ENCODE peak calls at places on chromosomes 7 and 10, in six cellular contexts. W is IMR-90, T is NB4, C is K562, Y is adrenal gland, K is GM12892. U is an unnamed sample.

GRCh38 chr7:90570373-90570959 is 25.7 kb upstream of the CDK14 start:
- DNase-seq in Y (no peak), K (no peak), W (peak; percentile 7), C (no peak), T (no peak), U (no peak)

GRCh38 chr10:113006656-113007342 is 56.8 kb downstream of the TCF7L2 start:
- DNase-seq in T (no peak), K (no peak), C (no peak), Y (no peak), W (no peak), U (no peak)

GRCh38 chr10:75117996-75118395 is 6.5 kb downstream of the SAMD8 start:
- DNase-seq in C (no peak), K (no peak), T (no peak), W (peak; percentile 40), Y (no peak), U (no peak)

GRCh38 chr10:43594944-43595589 is 11.2 kb upstream of the ZNF485 start:
- DNase-seq in T (no peak), Y (peak; percentile 61), W (peak; percentile 50), C (no peak), K (peak; percentile 34), U (no peak)

GRCh38 chr7:91519241-91520200 is 255.3 kb downstream of the FZD1 start:
- DNase-seq in Y (no peak), T (no peak), W (no peak), K (no peak), C (no peak), U (no peak)

GRCh38 chr10:33801705-33802104 is 467.2 kb upstream of the NRP1 start:
- DNase-seq in W (peak; percentile 25), Y (no peak), K (no peak), C (no peak), T (no peak), U (no peak)

GRCh38 chr10:50574305-50574704 is 49.5 kb downstream of the SGMS1 start:
- DNase-seq in T (no peak), K (no peak), W (no peak), C (no peak), Y (no peak), U (no peak)

GRCh38 chr7:2450198-2451107 is 25.7 kb downstream of the GRIFIN start:
- DNase-seq in T (no peak), Y (no peak), C (no peak), W (no peak), K (no peak), U (no peak)

GRCh38 chr7:40394382-40394781 is 259.6 kb downstream of the SUGCT start:
- DNase-seq in W (no peak), Y (no peak), T (no peak), K (no peak), C (no peak), U (no peak)

GRCh38 chr7:90337106-90337505 is 9.4 kb upstream of the GTPBP10 start:
- DNase-seq in K (no peak), C (no peak), W (no peak), Y (no peak), T (no peak), U (no peak)

GRCh38 chr7:28725911-28726310 is 232.2 kb downstream of the TRIL start:
- DNase-seq in C (no peak), Y (no peak), W (peak; percentile 49), K (no peak), T (no peak), U (no peak)

GRCh38 chr7:144487906-144488305 is 84.4 kb upstream of the NOBOX start:
- DNase-seq in T (no peak), C (no peak), W (no peak), K (no peak), Y (no peak), U (no peak)

GRCh38 chr10:127293640-127294039 is 97.2 kb upstream of the INSYN2A start:
- DNase-seq in K (no peak), Y (no peak), C (no peak), W (no peak), T (no peak), U (no peak)

GRCh38 chr10:13871087-13871486 is 284.3 kb downstream of the PRPF18 start:
- DNase-seq in C (no peak), T (no peak), K (no peak), W (no peak), Y (no peak), U (no peak)

GRCh38 chr10:30553625-30554442 is 75.7 kb downstream of the LYZL2 start:
- DNase-seq in C (peak; percentile 70), K (no peak), W (peak; percentile 11), T (peak; percentile 42), Y (peak; percentile 87), U (no peak)

GRCh38 chr10:61024801-61025201 is 80.8 kb upstream of the RHOBTB1 start:
- DNase-seq in K (no peak), C (peak; percentile 32), W (peak; percentile 16), T (no peak), Y (peak; percentile 57), U (no peak)

GRCh38 chr10:5698062-5698461 is 13.4 kb downstream of the TASOR2 start:
- DNase-seq in C (peak; percentile 24), W (no peak), T (no peak), Y (no peak), K (no peak), U (no peak)

GRCh38 chr10:104029528-104029875 is 56.2 kb downstream of the COL17A1 start:
- DNase-seq in K (no peak), Y (no peak), W (peak; percentile 63), T (no peak), C (no peak), U (no peak)

GRCh38 chr7:2897023-2897422 is 52.9 kb upstream of the GNA12 start:
- DNase-seq in Y (no peak), C (no peak), K (no peak), W (no peak), T (no peak), U (no peak)

GRCh38 chr10:100025528-100026070 is 15.9 kb upstream of the DNMBP start:
- DNase-seq in W (no peak), T (no peak), C (no peak), Y (no peak), K (no peak), U (no peak)

GRCh38 chr10:49661291-49661856 is 18.1 kb upstream of the C10orf53 start:
- DNase-seq in K (no peak), T (no peak), W (no peak), C (peak; percentile 7), Y (no peak), U (no peak)

GRCh38 chr7:111324228-111324627 is 233.3 kb downstream of the LRRN3 start:
- DNase-seq in W (no peak), Y (no peak), C (no peak), K (no peak), T (peak; percentile 33), U (no peak)

GRCh38 chr7:149733131-149733531 is 40.3 kb downstream of the ZNF467 start:
- DNase-seq in W (no peak), C (no peak), T (no peak), Y (no peak), K (no peak), U (no peak)

GRCh38 chr7:158432369-158433270 is 155.0 kb downstream of the PTPRN2 start:
- DNase-seq in C (no peak), K (no peak), Y (peak; percentile 53), W (no peak), T (peak; percentile 52), U (no peak)

GRCh38 chr7:158430308-158431034 is 157.2 kb downstream of the PTPRN2 start:
- DNase-seq in C (no peak), W (no peak), Y (peak; percentile 31), T (no peak), K (no peak), U (no peak)

GRCh38 chr7:158431941-158432347 is 155.7 kb downstream of the PTPRN2 start:
- DNase-seq in Y (peak; percentile 71), C (peak; percentile 48), W (peak; percentile 28), T (peak; percentile 26), K (no peak), U (no peak)

GRCh38 chr7:158428842-158429753 is 158.5 kb downstream of the PTPRN2 start:
- DNase-seq in W (no peak), K (no peak), T (peak; percentile 45), C (no peak), Y (peak; percentile 18), U (no peak)

GRCh38 chr7:158431055-158431940 is 156.3 kb downstream of the PTPRN2 start:
- DNase-seq in C (no peak), Y (peak; percentile 30), K (no peak), T (no peak), W (no peak), U (no peak)
- TF ChIP-seq POLR2A in C (no peak), Y (no peak), K (no peak), T (no peak), W (no peak), U (no peak)

GRCh38 chr10:65894379-65894778 is 1031.5 kb upstream of the LRRTM3 start:
- DNase-seq in K (no peak), T (no peak), Y (no peak), C (no peak), W (no peak), U (no peak)

GRCh38 chr10:65903620-65904019 is 1022.2 kb upstream of the LRRTM3 start:
- DNase-seq in Y (no peak), W (no peak), T (no peak), K (no peak), C (no peak), U (no peak)

GRCh38 chr10:65898055-65898454 is 1027.8 kb upstream of the LRRTM3 start:
- DNase-seq in Y (no peak), W (no peak), T (no peak), K (no peak), C (no peak), U (no peak)

DNA sequence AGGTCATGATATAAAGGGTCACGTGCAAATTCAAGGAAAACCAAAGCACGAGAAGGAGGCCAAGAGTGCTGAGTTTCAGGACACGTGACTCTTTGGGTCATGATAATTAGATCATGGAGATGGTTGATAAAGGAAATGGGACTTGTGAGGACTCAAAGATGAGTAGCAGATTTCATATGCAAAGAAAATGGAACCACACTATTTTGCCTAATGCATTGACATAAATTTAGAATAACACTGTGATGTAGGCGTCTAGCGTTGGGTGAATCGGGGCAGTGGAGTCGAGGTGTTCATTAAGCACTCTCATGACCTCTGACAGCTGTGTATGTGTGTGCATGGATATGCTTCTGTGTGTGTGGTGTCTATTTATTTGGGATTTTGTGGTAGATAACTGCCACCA is 1025.6 kb upstream of the LRRTM3 start:
- DNase-seq in W (no peak), K (no peak), C (no peak), Y (no peak), T (no peak), U (no peak)
- TF ChIP-seq POLR2A in W (no peak), K (no peak), C (no peak), Y (no peak), T (no peak), U (no peak)

GRCh38 chr7:44761207-44762161 is 12.8 kb downstream of the ZMIZ2 start:
- DNase-seq in Y (no peak), T (no peak), W (no peak), C (peak; percentile 99), K (no peak), U (no peak)
- TF ChIP-seq POLR2A in Y (no peak), T (no peak), W (no peak), C (peak; percentile 67), K (no peak), U (no peak)

GRCh38 chr7:66099551-66100407 is 14.9 kb upstream of the CRCP start:
- DNase-seq in W (peak; percentile 89), K (no peak), Y (peak; percentile 89), T (peak; percentile 85), C (peak; percentile 50), U (no peak)
- TF ChIP-seq POLR2A in W (no peak), K (no peak), Y (peak; percentile 9), T (no peak), C (peak; percentile 94), U (no peak)

GRCh38 chr10:12705943-12706342 is 295.6 kb downstream of the CCDC3 start:
- DNase-seq in C (no peak), Y (no peak), K (no peak), T (no peak), W (no peak), U (no peak)
- TF ChIP-seq POLR2A in C (no peak), Y (no peak), K (no peak), T (no peak), W (no peak), U (no peak)